ENCODE peak calls at places on chromosomes 1 and 21, in four cellular contexts. One of them, this sample, is unnamed.

GRCh38 chr1:9315411-9316079 is 22.9 kb downstream of the SPSB1 start:
- DNase-seq in fibroblast of mammary gland: peak; percentile 91
- DNase-seq in nucleus accumbens: no peak
- DNase-seq in stimulated activated CD8-positive, alpha-beta memory T cell treated with anti-CD3 and anti-CD28 coated beads, Interleukin-7, amount 100 ng/mL, for 4 hours: no peak
- DNase-seq in this sample: no peak

GRCh38 chr1:23694371-23694770 is 2.8 kb downstream of the RPL11 start:
- DNase-seq in nucleus accumbens: no peak
- DNase-seq in stimulated activated CD8-positive, alpha-beta memory T cell treated with anti-CD3 and anti-CD28 coated beads, Interleukin-7, amount 100 ng/mL, for 4 hours: no peak
- DNase-seq in fibroblast of mammary gland: no peak
- DNase-seq in this sample: no peak

GRCh38 chr1:8858112-8858668 is 20.3 kb downstream of the ENO1 start:
- DNase-seq in nucleus accumbens: no peak
- DNase-seq in fibroblast of mammary gland: peak; percentile 81
- DNase-seq in stimulated activated CD8-positive, alpha-beta memory T cell treated with anti-CD3 and anti-CD28 coated beads, Interleukin-7, amount 100 ng/mL, for 4 hours: no peak
- DNase-seq in this sample: no peak

GRCh38 chr1:217138839-217139466 is 415.7 kb upstream of the ESRRG start:
- DNase-seq in stimulated activated CD8-positive, alpha-beta memory T cell treated with anti-CD3 and anti-CD28 coated beads, Interleukin-7, amount 100 ng/mL, for 4 hours: no peak
- DNase-seq in fibroblast of mammary gland: no peak
- DNase-seq in nucleus accumbens: no peak
- DNase-seq in this sample: no peak

GRCh38 chr1:212635141-212635601 is 26.6 kb downstream of the ATF3 start:
- DNase-seq in stimulated activated CD8-positive, alpha-beta memory T cell treated with anti-CD3 and anti-CD28 coated beads, Interleukin-7, amount 100 ng/mL, for 4 hours: no peak
- DNase-seq in nucleus accumbens: no peak
- DNase-seq in fibroblast of mammary gland: no peak
- DNase-seq in this sample: no peak

GRCh38 chr21:45111703-45112102 is 37.3 kb downstream of the ADARB1 start:
- DNase-seq in fibroblast of mammary gland: no peak
- DNase-seq in stimulated activated CD8-positive, alpha-beta memory T cell treated with anti-CD3 and anti-CD28 coated beads, Interleukin-7, amount 100 ng/mL, for 4 hours: no peak
- DNase-seq in nucleus accumbens: no peak
- DNase-seq in this sample: no peak

GRCh38 chr1:19974822-19975416 is 4.5 kb downstream of the PLA2G2A start:
- DNase-seq in fibroblast of mammary gland: peak; percentile 81
- DNase-seq in nucleus accumbens: no peak
- DNase-seq in stimulated activated CD8-positive, alpha-beta memory T cell treated with anti-CD3 and anti-CD28 coated beads, Interleukin-7, amount 100 ng/mL, for 4 hours: peak; percentile 2
- DNase-seq in this sample: no peak

GRCh38 chr1:193368302-193368701 is 181.9 kb upstream of the B3GALT2 start:
- DNase-seq in nucleus accumbens: no peak
- DNase-seq in stimulated activated CD8-positive, alpha-beta memory T cell treated with anti-CD3 and anti-CD28 coated beads, Interleukin-7, amount 100 ng/mL, for 4 hours: no peak
- DNase-seq in fibroblast of mammary gland: peak; percentile 2
- DNase-seq in this sample: no peak

GRCh38 chr1:12621346-12622320 is 3.6 kb upstream of the DHRS3 start:
- DNase-seq in fibroblast of mammary gland: no peak
- DNase-seq in stimulated activated CD8-positive, alpha-beta memory T cell treated with anti-CD3 and anti-CD28 coated beads, Interleukin-7, amount 100 ng/mL, for 4 hours: no peak
- DNase-seq in nucleus accumbens: no peak
- DNase-seq in this sample: no peak

GRCh38 chr1:207941664-207942063 is 30.7 kb upstream of the CD34 start:
- DNase-seq in nucleus accumbens: no peak
- DNase-seq in stimulated activated CD8-positive, alpha-beta memory T cell treated with anti-CD3 and anti-CD28 coated beads, Interleukin-7, amount 100 ng/mL, for 4 hours: no peak
- DNase-seq in fibroblast of mammary gland: peak; percentile 93
- DNase-seq in this sample: no peak

GRCh38 chr1:109468903-109469302 is 2.6 kb downstream of the SYPL2 start:
- DNase-seq in nucleus accumbens: no peak
- DNase-seq in fibroblast of mammary gland: no peak
- DNase-seq in stimulated activated CD8-positive, alpha-beta memory T cell treated with anti-CD3 and anti-CD28 coated beads, Interleukin-7, amount 100 ng/mL, for 4 hours: no peak
- DNase-seq in this sample: no peak

GRCh38 chr21:34737115-34737514 is 68.3 kb downstream of the CLIC6 start:
- DNase-seq in fibroblast of mammary gland: no peak
- DNase-seq in stimulated activated CD8-positive, alpha-beta memory T cell treated with anti-CD3 and anti-CD28 coated beads, Interleukin-7, amount 100 ng/mL, for 4 hours: no peak
- DNase-seq in nucleus accumbens: no peak
- DNase-seq in this sample: no peak

GRCh38 chr1:155967410-155968400 is 10.6 kb downstream of the ARHGEF2 start:
- DNase-seq in fibroblast of mammary gland: no peak
- DNase-seq in stimulated activated CD8-positive, alpha-beta memory T cell treated with anti-CD3 and anti-CD28 coated beads, Interleukin-7, amount 100 ng/mL, for 4 hours: no peak
- DNase-seq in nucleus accumbens: no peak
- DNase-seq in this sample: no peak

GRCh38 chr1:175600721-175601440 is 142.5 kb downstream of the TNR start:
- DNase-seq in nucleus accumbens: no peak
- DNase-seq in fibroblast of mammary gland: no peak
- DNase-seq in stimulated activated CD8-positive, alpha-beta memory T cell treated with anti-CD3 and anti-CD28 coated beads, Interleukin-7, amount 100 ng/mL, for 4 hours: no peak
- DNase-seq in this sample: no peak

GRCh38 chr1:237702161-237702560 is 188.6 kb downstream of the ZP4 start:
- DNase-seq in fibroblast of mammary gland: no peak
- DNase-seq in stimulated activated CD8-positive, alpha-beta memory T cell treated with anti-CD3 and anti-CD28 coated beads, Interleukin-7, amount 100 ng/mL, for 4 hours: no peak
- DNase-seq in nucleus accumbens: no peak
- DNase-seq in this sample: no peak

GRCh38 chr1:160665330-160666078 is 18.7 kb upstream of the SLAMF1 start:
- DNase-seq in fibroblast of mammary gland: no peak
- DNase-seq in stimulated activated CD8-positive, alpha-beta memory T cell treated with anti-CD3 and anti-CD28 coated beads, Interleukin-7, amount 100 ng/mL, for 4 hours: no peak
- DNase-seq in nucleus accumbens: no peak
- DNase-seq in this sample: no peak

GRCh38 chr1:150621497-150622113 is 7.8 kb downstream of the ENSA start:
- DNase-seq in fibroblast of mammary gland: peak; percentile 84
- DNase-seq in nucleus accumbens: no peak
- DNase-seq in stimulated activated CD8-positive, alpha-beta memory T cell treated with anti-CD3 and anti-CD28 coated beads, Interleukin-7, amount 100 ng/mL, for 4 hours: peak; percentile 47
- DNase-seq in this sample: peak; percentile 55

GRCh38 chr1:175749075-175749474 is 5.7 kb upstream of the TNR start:
- DNase-seq in stimulated activated CD8-positive, alpha-beta memory T cell treated with anti-CD3 and anti-CD28 coated beads, Interleukin-7, amount 100 ng/mL, for 4 hours: no peak
- DNase-seq in fibroblast of mammary gland: no peak
- DNase-seq in nucleus accumbens: no peak
- DNase-seq in this sample: no peak

GRCh38 chr1:43913666-43914325 is 19.8 kb upstream of the ARTN start:
- DNase-seq in nucleus accumbens: no peak
- DNase-seq in stimulated activated CD8-positive, alpha-beta memory T cell treated with anti-CD3 and anti-CD28 coated beads, Interleukin-7, amount 100 ng/mL, for 4 hours: no peak
- DNase-seq in fibroblast of mammary gland: no peak
- DNase-seq in this sample: no peak

GRCh38 chr1:245336149-245336983 is 181.6 kb downstream of the KIF26B start:
- DNase-seq in stimulated activated CD8-positive, alpha-beta memory T cell treated with anti-CD3 and anti-CD28 coated beads, Interleukin-7, amount 100 ng/mL, for 4 hours: no peak
- DNase-seq in nucleus accumbens: no peak
- DNase-seq in fibroblast of mammary gland: no peak
- DNase-seq in this sample: no peak

GRCh38 chr1:205286335-205286950 is 35.1 kb downstream of the NUAK2 start:
- DNase-seq in stimulated activated CD8-positive, alpha-beta memory T cell treated with anti-CD3 and anti-CD28 coated beads, Interleukin-7, amount 100 ng/mL, for 4 hours: peak; percentile 41
- DNase-seq in nucleus accumbens: no peak
- DNase-seq in fibroblast of mammary gland: peak; percentile 46
- DNase-seq in this sample: peak; percentile 56

GRCh38 chr1:40848530-40849189 is 13.5 kb downstream of the CITED4 start:
- DNase-seq in fibroblast of mammary gland: peak; percentile 76
- DNase-seq in nucleus accumbens: no peak
- DNase-seq in stimulated activated CD8-positive, alpha-beta memory T cell treated with anti-CD3 and anti-CD28 coated beads, Interleukin-7, amount 100 ng/mL, for 4 hours: no peak
- DNase-seq in this sample: no peak

GRCh38 chr1:87141556-87141955 is 187.1 kb upstream of the LMO4 start:
- DNase-seq in fibroblast of mammary gland: no peak
- DNase-seq in stimulated activated CD8-positive, alpha-beta memory T cell treated with anti-CD3 and anti-CD28 coated beads, Interleukin-7, amount 100 ng/mL, for 4 hours: no peak
- DNase-seq in nucleus accumbens: no peak
- DNase-seq in this sample: no peak

GRCh38 chr1:157090196-157090647 is 9.4 kb downstream of the ETV3L start:
- DNase-seq in fibroblast of mammary gland: peak; percentile 91
- DNase-seq in stimulated activated CD8-positive, alpha-beta memory T cell treated with anti-CD3 and anti-CD28 coated beads, Interleukin-7, amount 100 ng/mL, for 4 hours: peak; percentile 76
- DNase-seq in nucleus accumbens: peak; percentile 62
- DNase-seq in this sample: peak; percentile 89

GRCh38 chr1:27129225-27129624 is 25.7 kb downstream of the SLC9A1 start:
- DNase-seq in stimulated activated CD8-positive, alpha-beta memory T cell treated with anti-CD3 and anti-CD28 coated beads, Interleukin-7, amount 100 ng/mL, for 4 hours: no peak
- DNase-seq in nucleus accumbens: no peak
- DNase-seq in fibroblast of mammary gland: no peak
- DNase-seq in this sample: no peak

GRCh38 chr1:186082235-186082937 is 292.7 kb downstream of the TPR start:
- DNase-seq in nucleus accumbens: no peak
- DNase-seq in fibroblast of mammary gland: peak; percentile 53
- DNase-seq in stimulated activated CD8-positive, alpha-beta memory T cell treated with anti-CD3 and anti-CD28 coated beads, Interleukin-7, amount 100 ng/mL, for 4 hours: no peak
- DNase-seq in this sample: no peak

GRCh38 chr21:36747815-36748381 is 49.0 kb downstream of the SIM2 start:
- DNase-seq in stimulated activated CD8-positive, alpha-beta memory T cell treated with anti-CD3 and anti-CD28 coated beads, Interleukin-7, amount 100 ng/mL, for 4 hours: no peak
- DNase-seq in fibroblast of mammary gland: peak; percentile 13
- DNase-seq in nucleus accumbens: no peak
- DNase-seq in this sample: no peak

This sample was measured in central memory CD8-positive, alpha-beta T cell.